ENCODE peak calls at places on chromosomes 5 and 9, in eight cellular contexts. B, K, O, D, F, R, P and C are unnamed samples.

GRCh38 chr5:115657883-115658233 is 32.0 kb upstream of the TMED7 start:
- DNase-seq in B (no peak), K (no peak), F (no peak), O (no peak), D (no peak), P (no peak), R (no peak), C (peak; percentile 86)

GRCh38 chr5:177482359-177482795 is 8.9 kb upstream of the DBN1 start:
- DNase-seq in O (no peak), B (no peak), K (peak; percentile 58), F (no peak), R (peak; percentile 46), P (no peak), D (no peak), C (no peak)

GRCh38 chr5:122259995-122260394 is 52.0 kb upstream of the SNCAIP start:
- DNase-seq in D (no peak), P (no peak), R (no peak), B (no peak), O (peak; percentile 48), K (no peak), F (no peak), C (peak; percentile 59)

GRCh38 chr5:125261505-125262250 is 515.2 kb upstream of the ZNF608 start:
- DNase-seq in O (no peak), B (no peak), D (no peak), P (no peak), F (no peak), R (no peak), K (no peak), C (no peak)

GRCh38 chr9:72315089-72315509 is 49.9 kb downstream of the ZFAND5 start:
- DNase-seq in R (peak; percentile 64), F (no peak), K (no peak), O (peak; percentile 70), B (peak; percentile 27), P (no peak), D (no peak), C (no peak)

GRCh38 chr9:136436055-136436634 is 3.5 kb downstream of the INPP5E start:
- DNase-seq in P (peak; percentile 58), B (no peak), R (no peak), D (no peak), O (no peak), K (no peak), F (no peak), C (no peak)

GRCh38 chr9:3989915-3990314 is 310.0 kb downstream of the GLIS3 start:
- DNase-seq in R (no peak), F (no peak), D (no peak), P (no peak), B (no peak), K (no peak), O (no peak), C (no peak)

GRCh38 chr5:539469-540214 is 15.4 kb upstream of the SLC9A3 start:
- DNase-seq in O (no peak), R (no peak), D (no peak), P (peak; percentile 57), F (no peak), B (no peak), K (no peak), C (no peak)

GRCh38 chr5:177509991-177510566 is 453 bp upstream of the DOK3 start:
- DNase-seq in O (no peak), D (no peak), F (no peak), B (no peak), K (no peak), R (no peak), P (no peak), C (no peak)

GRCh38 chr5:148760945-148761638 is 65.3 kb upstream of the ADRB2 start:
- DNase-seq in O (no peak), R (no peak), B (no peak), F (no peak), K (no peak), P (no peak), D (no peak), C (no peak)

GRCh38 chr9:84874583-84874982 is 205.1 kb downstream of the NTRK2 start:
- DNase-seq in R (no peak), F (no peak), K (no peak), B (no peak), D (no peak), P (no peak), O (no peak), C (no peak)

GRCh38 chr9:132182609-132183073 is 20.8 kb downstream of the NTNG2 start:
- DNase-seq in K (peak; percentile 81), B (no peak), R (no peak), P (no peak), O (no peak), D (no peak), F (no peak), C (no peak)
- H3K4me1 ChIP-seq in K (peaks cover 66% of the 10 kb centered on the region), B (peaks cover 5% of the 10 kb centered on the region), R (no peaks in the 10 kb centered on the region), P (no peaks in the 10 kb centered on the region), O (no peaks in the 10 kb centered on the region), D (peaks cover 43% of the 10 kb centered on the region), F (no peaks in the 10 kb centered on the region), C (no peaks in the 10 kb centered on the region)

GRCh38 chr9:21991039-21991959 is 2.9 kb downstream of the CDKN2A start:
- DNase-seq in F (no peak), O (no peak), R (no peak), D (no peak), B (no peak), K (no peak), P (no peak), C (no peak)
- H3K27me3 ChIP-seq in F (peaks cover 31% of the 10 kb centered on the region), O (no peaks in the 10 kb centered on the region), R (peaks cover 67% of the 10 kb centered on the region), D (peaks cover 95% of the 10 kb centered on the region), B (peaks cover 55% of the 10 kb centered on the region), K (no peaks in the 10 kb centered on the region), P (no peaks in the 10 kb centered on the region), C (peaks cover 37% of the 10 kb centered on the region)

GRCh38 chr5:151106509-151106908 is 25.7 kb upstream of the TNIP1 start:
- DNase-seq in B (no peak), F (no peak), R (no peak), O (no peak), K (no peak), P (no peak), D (no peak), C (no peak)
- H3K4me1 ChIP-seq in B (no peaks in the 10 kb centered on the region), F (no peaks in the 10 kb centered on the region), R (no peaks in the 10 kb centered on the region), O (peaks cover 18% of the 10 kb centered on the region), K (peaks cover 3% of the 10 kb centered on the region), P (no peaks in the 10 kb centered on the region), D (no peaks in the 10 kb centered on the region), C (no peaks in the 10 kb centered on the region)

DNA sequence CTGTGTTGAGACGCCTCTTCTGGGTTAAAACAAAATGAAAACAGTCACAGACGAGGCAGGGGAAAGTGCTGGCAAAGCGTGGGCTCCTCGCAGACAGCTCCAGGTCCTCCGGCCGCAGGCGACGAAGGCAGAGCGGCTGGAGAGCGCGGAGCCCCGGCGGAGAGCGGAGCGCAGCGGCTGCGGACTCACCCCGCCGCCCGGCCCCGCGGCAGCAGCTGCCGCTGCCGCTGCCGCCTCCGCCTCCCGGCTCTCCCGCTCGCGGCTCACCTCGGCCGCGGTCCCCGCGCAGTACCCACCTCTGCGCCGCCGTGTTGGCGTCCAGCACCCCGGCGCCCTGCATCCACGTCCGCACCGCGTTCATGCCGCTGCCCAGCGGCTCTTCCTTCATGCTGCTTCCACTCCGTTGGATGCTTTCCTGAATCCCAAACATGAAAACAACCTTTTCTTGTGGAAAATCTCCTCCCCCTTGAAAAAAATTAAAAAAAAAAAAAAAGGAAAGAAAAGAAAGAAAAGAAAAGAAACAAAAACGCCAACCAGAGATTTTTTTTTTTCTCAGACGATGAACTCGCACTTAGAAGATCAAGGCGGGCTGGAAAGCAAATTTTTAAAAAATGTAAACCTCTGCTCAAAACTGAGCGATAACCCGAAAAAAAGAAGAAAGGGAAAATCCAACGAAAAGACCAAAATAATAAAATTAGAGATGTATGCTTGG is 511 bp downstream of the EBF1 start:
- DNase-seq in O (peak; percentile 68), B (peak; percentile 36), D (no peak), P (no peak), R (peak; percentile 30), F (peak; percentile 69), K (peak; percentile 86), C (no peak)
- H3K27me3 ChIP-seq in O (no peaks in the 10 kb centered on the region), B (peaks cover 76% of the 10 kb centered on the region), D (peaks cover 91% of the 10 kb centered on the region), P (peaks cover 99% of the 10 kb centered on the region), R (no peaks in the 10 kb centered on the region), F (peaks cover 15% of the 10 kb centered on the region), K (peaks cover 18% of the 10 kb centered on the region), C (peaks cover 98% of the 10 kb centered on the region)

GRCh38 chr9:8572209-8572608 is 772.6 kb upstream of the DMAC1 start:
- DNase-seq in P (no peak), F (no peak), R (no peak), B (no peak), K (no peak), D (no peak), O (no peak), C (no peak)
- H3K4me1 ChIP-seq in P (no peaks in the 10 kb centered on the region), F (no peaks in the 10 kb centered on the region), R (no peaks in the 10 kb centered on the region), B (no peaks in the 10 kb centered on the region), K (no peaks in the 10 kb centered on the region), D (no peaks in the 10 kb centered on the region), O (no peaks in the 10 kb centered on the region), C (no peaks in the 10 kb centered on the region)

GRCh38 chr9:123368023-123368422 is 12.0 kb downstream of the CRB2 start:
- DNase-seq in F (no peak), B (no peak), K (no peak), D (no peak), O (no peak), P (no peak), R (no peak), C (no peak)
- H3K27me3 ChIP-seq in F (peaks cover 6% of the 10 kb centered on the region), B (no peaks in the 10 kb centered on the region), K (peaks cover 35% of the 10 kb centered on the region), D (peaks cover 13% of the 10 kb centered on the region), O (no peaks in the 10 kb centered on the region), P (peaks cover 14% of the 10 kb centered on the region), R (no peaks in the 10 kb centered on the region), C (peaks cover 38% of the 10 kb centered on the region)

GRCh38 chr9:116501871-116502270 is 185.2 kb upstream of the TRIM32 start:
- DNase-seq in O (no peak), F (no peak), B (no peak), R (no peak), K (no peak), P (no peak), D (no peak), C (peak; percentile 65)

GRCh38 chr9:116504893-116505480 is 182.1 kb upstream of the TRIM32 start:
- DNase-seq in P (no peak), F (no peak), K (no peak), B (no peak), R (no peak), D (no peak), O (no peak), C (no peak)

GRCh38 chr9:116506685-116507084 is 180.4 kb upstream of the TRIM32 start:
- DNase-seq in P (no peak), F (no peak), B (no peak), R (no peak), D (no peak), K (no peak), O (no peak), C (peak; percentile 78)

GRCh38 chr9:116502746-116503145 is 184.4 kb upstream of the TRIM32 start:
- DNase-seq in B (no peak), K (no peak), D (no peak), R (no peak), F (no peak), P (no peak), O (no peak), C (no peak)

DNA sequence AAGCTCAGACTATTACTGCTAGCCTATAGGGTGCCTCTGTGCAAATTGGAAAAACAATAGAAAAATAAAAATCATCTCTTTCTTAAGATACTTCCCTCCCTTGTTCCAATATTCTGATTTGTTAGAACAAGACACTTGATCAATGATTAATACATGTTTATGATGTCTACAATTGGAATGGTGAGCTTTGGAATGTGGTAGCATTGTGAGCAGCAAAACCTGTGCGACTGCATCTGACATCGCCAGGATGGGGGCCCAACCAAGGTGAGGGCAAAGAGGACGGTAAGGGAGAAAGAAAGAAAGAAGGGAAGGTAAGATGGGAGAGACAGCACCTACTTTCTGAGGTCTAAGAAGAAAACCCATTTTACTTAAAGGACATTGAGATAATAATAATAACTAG is 183.0 kb upstream of the TRIM32 start:
- DNase-seq in K (no peak), F (no peak), O (no peak), P (no peak), B (no peak), D (no peak), R (no peak), C (peak; percentile 19)
- H3K4me1 ChIP-seq in K (no peaks in the 10 kb centered on the region), F (no peaks in the 10 kb centered on the region), O (no peaks in the 10 kb centered on the region), P (peaks cover 2% of the 10 kb centered on the region), B (no peaks in the 10 kb centered on the region), D (no peaks in the 10 kb centered on the region), R (no peaks in the 10 kb centered on the region), C (peaks cover 5% of the 10 kb centered on the region)